ENCODE peak calls at places on chromosomes 11 and 22, in seven cellular contexts. B is left lung, R is right atrium auricular region, I is brain microvascular endothelial cell, X is cardiac muscle cell, H is tibial nerve, T is hepatocyte. Y is an unnamed sample.

GRCh38 chr11:37972691-37973090 is 1374.7 kb upstream of the RAG2 start:
- DNase-seq in B (no peak), R (no peak), I (no peak), X (peak; percentile 82), H (no peak), T (no peak), Y (no peak)

GRCh38 chr22:32562916-32563315 is 88.3 kb downstream of the FBXO7 start:
- DNase-seq in B (no peak), R (no peak), I (no peak), X (no peak), H (no peak), T (no peak), Y (no peak)

GRCh38 chr11:83722392-83722791 is 436.2 kb upstream of the CCDC90B start:
- DNase-seq in B (no peak), R (no peak), I (no peak), X (no peak), H (no peak), T (no peak), Y (no peak)

GRCh38 chr11:64164392-64165312 is 1.3 kb downstream of the MACROD1 start:
- DNase-seq in B (peak; percentile 60), R (no peak), I (no peak), X (no peak), H (no peak), T (no peak), Y (no peak)

GRCh38 chr11:47775240-47775869 is 8.2 kb upstream of the FNBP4 start:
- DNase-seq in B (no peak), R (peak; percentile 28), I (no peak), X (no peak), H (no peak), T (no peak), Y (no peak)

GRCh38 chr11:14522245-14522644 is 2.1 kb upstream of the PSMA1 start:
- DNase-seq in B (no peak), R (no peak), I (no peak), X (no peak), H (no peak), T (no peak), Y (no peak)

GRCh38 chr22:36387664-36387913 is 178 bp downstream of the MYH9 start:
- DNase-seq in B (no peak), R (no peak), I (no peak), X (no peak), H (no peak), T (no peak), Y (no peak)

GRCh38 chr22:40867109-40867508 is 5.2 kb upstream of the DNAJB7 start:
- DNase-seq in B (no peak), R (no peak), I (no peak), X (no peak), H (no peak), T (no peak), Y (no peak)

GRCh38 chr11:23398052-23398451 is 537.8 kb upstream of the CCDC179 start:
- DNase-seq in B (no peak), R (no peak), I (no peak), X (no peak), H (no peak), T (no peak), Y (no peak)

GRCh38 chr11:62516736-62517371 is 29.8 kb downstream of the AHNAK start:
- DNase-seq in B (no peak), R (no peak), I (no peak), X (no peak), H (no peak), T (no peak), Y (no peak)
- H3K27me3 ChIP-seq in B (no peaks in the 10 kb centered on the region), R (no peaks in the 10 kb centered on the region), I (no peaks in the 10 kb centered on the region), X (no peaks in the 10 kb centered on the region), H (no peaks in the 10 kb centered on the region), T (no peaks in the 10 kb centered on the region), Y (no peaks in the 10 kb centered on the region)

GRCh38 chr11:68610452-68611116 is 73.8 kb upstream of the GAL start:
- DNase-seq in B (no peak), R (no peak), I (no peak), X (peak; percentile 40), H (no peak), T (no peak), Y (no peak)
- TF ChIP-seq CTCF in B (no peak), R (peak; percentile 28), I (peak; percentile 46), X (peak; percentile 39), H (no peak), T (peak; percentile 38), Y (peak; percentile 50)

GRCh38 chr11:1039481-1040427 is 3.2 kb upstream of the MUC6 start:
- DNase-seq in B (no peak), R (no peak), I (no peak), X (peak; percentile 60), H (no peak), T (no peak), Y (no peak)

GRCh38 chr11:1041149-1041467 is 4.6 kb upstream of the MUC6 start:
- DNase-seq in B (no peak), R (no peak), I (no peak), X (no peak), H (no peak), T (no peak), Y (no peak)

GRCh38 chr11:1041936-1042608 is 5.6 kb upstream of the MUC6 start:
- DNase-seq in B (no peak), R (no peak), I (no peak), X (peak; percentile 69), H (no peak), T (peak; percentile 68), Y (no peak)

GRCh38 chr11:1041471-1041870 is 5.0 kb upstream of the MUC6 start:
- DNase-seq in B (no peak), R (no peak), I (no peak), X (no peak), H (no peak), T (no peak), Y (no peak)

GRCh38 chr11:1040428-1041148 is 4.1 kb upstream of the MUC6 start:
- DNase-seq in B (no peak), R (no peak), I (no peak), X (peak; percentile 83), H (no peak), T (no peak), Y (no peak)
- H3K27me3 ChIP-seq in B (peaks cover 74% of the 10 kb centered on the region), R (no peaks in the 10 kb centered on the region), I (no peaks in the 10 kb centered on the region), X (no peaks in the 10 kb centered on the region), H (no peaks in the 10 kb centered on the region), T (no peaks in the 10 kb centered on the region), Y (no peaks in the 10 kb centered on the region)

GRCh38 chr22:39291501-39291900 is 27.9 kb downstream of the RPL3 start:
- DNase-seq in B (no peak), R (no peak), I (no peak), X (no peak), H (no peak), T (no peak), Y (no peak)
- TF ChIP-seq CTCF in B (no peak), R (no peak), I (peak; percentile 39), X (peak; percentile 15), H (no peak), T (no peak), Y (peak; percentile 44)